ENCODE peak calls at places on chromosomes 3 and 15, in ten cellular contexts. F, G, Q, S, N, X, A, I, C and E are unnamed samples.

GRCh38 chr3:14803101-14803980 is 15.4 kb upstream of the FGD5 start:
- DNase-seq in F (no peak), G (peak), A (peak), Q (peak), C (no peak), N (peak), X (peak), I (peak), S (no peak), E (peak)

GRCh38 chr3:52053307-52054304 is 2.8 kb downstream of the DUSP7 start:
- DNase-seq in G (no peak), S (peak), A (no peak), F (no peak), N (no peak), X (no peak), Q (peak), C (no peak), I (no peak), E (no peak)

GRCh38 chr15:88623632-88624031 is 2.5 kb downstream of the AEN start:
- DNase-seq in Q (no peak), N (peak), S (no peak), I (no peak), G (no peak), F (no peak), X (no peak), C (no peak), A (no peak), E (no peak)

GRCh38 chr3:193826126-193826795 is 233.3 kb downstream of the OPA1 start:
- DNase-seq in A (no peak), N (no peak), S (peak), I (peak), X (peak), Q (no peak), F (peak), G (peak), C (no peak), E (no peak)

GRCh38 chr3:64591606-64592005 is 96.2 kb downstream of the ADAMTS9 start:
- DNase-seq in S (no peak), G (no peak), F (no peak), Q (no peak), C (no peak), I (no peak), N (no peak), X (no peak), A (no peak), E (no peak)

GRCh38 chr3:14980689-14981088 is 33.3 kb downstream of the NR2C2 start:
- DNase-seq in F (no peak), C (no peak), G (no peak), Q (no peak), N (no peak), X (no peak), S (no peak), I (no peak), A (no peak), E (no peak)

GRCh38 chr3:56366641-56366984 is 101.7 kb downstream of the ERC2 start:
- DNase-seq in N (no peak), I (no peak), X (no peak), G (no peak), S (no peak), Q (no peak), C (no peak), F (no peak), A (no peak), E (no peak)

GRCh38 chr15:81752149-81752942 is 293.5 kb downstream of the MEX3B start:
- DNase-seq in N (peak), G (no peak), A (peak), C (peak), Q (peak), X (peak), S (peak), I (peak), F (peak), E (peak)

GRCh38 chr3:42533161-42533897 is 30.9 kb downstream of the VIPR1 start:
- DNase-seq in G (no peak), F (no peak), N (no peak), S (no peak), I (no peak), Q (no peak), C (no peak), A (no peak), X (no peak), E (no peak)

GRCh38 chr3:131421301-131421700 is 39.7 kb downstream of the NUDT16 start:
- DNase-seq in N (no peak), X (no peak), G (no peak), F (no peak), Q (no peak), A (no peak), S (no peak), C (no peak), I (no peak), E (no peak)

DNA sequence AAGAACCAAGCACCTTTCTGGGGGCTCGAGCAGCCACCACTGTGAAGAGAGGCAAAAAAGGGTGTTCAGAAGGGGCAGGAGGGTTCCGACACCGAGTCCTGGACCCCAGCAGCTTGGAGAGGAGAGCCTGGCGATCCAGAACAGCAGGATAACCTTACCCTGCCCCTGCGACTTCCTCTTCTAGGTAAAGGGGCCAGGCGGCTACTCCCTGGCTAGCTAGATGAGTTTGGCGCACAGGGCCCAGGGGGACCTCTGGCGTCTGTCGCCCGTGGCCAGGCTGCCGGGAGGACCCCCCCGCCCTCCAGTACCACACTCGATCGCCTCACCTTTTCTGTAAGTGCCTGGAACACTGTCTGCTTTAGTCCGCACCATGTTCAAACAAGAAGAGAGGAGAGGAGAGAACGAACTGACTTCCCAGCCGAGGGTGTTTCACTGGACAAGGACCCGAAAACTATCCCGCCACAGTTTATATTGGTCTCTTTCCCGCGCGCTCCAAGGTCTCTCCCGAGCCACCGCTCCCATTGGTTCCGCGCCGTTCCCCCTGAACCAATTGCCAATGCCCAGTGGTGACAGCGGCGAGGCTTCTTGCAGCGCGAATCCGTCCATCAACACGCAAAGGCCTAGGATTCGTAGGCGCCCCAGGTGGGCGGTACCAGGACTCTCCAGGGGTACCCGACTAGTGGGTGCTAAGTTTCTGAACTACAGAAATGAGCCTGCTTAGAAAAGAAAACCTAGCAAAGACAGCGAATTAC is at the start of gene PCLAF:
- DNase-seq in Q (peak), N (peak), I (peak), X (peak), F (peak), G (peak), S (peak), A (peak), C (peak), E (peak)
- TF ChIP-seq POLR2A in Q (no peak), N (no peak), I (no peak), X (no peak), F (no peak), G (peak), S (no peak), A (no peak), C (no peak), E (no peak)

GRCh38 chr15:85706779-85707518 is 87.8 kb downstream of the KLHL25 start:
- DNase-seq in X (no peak), N (no peak), A (no peak), S (no peak), I (peak), Q (peak), G (no peak), F (no peak), C (no peak), E (peak)
- TF ChIP-seq POLR2A in X (no peak), N (no peak), A (no peak), S (no peak), I (peak), Q (no peak), G (no peak), F (no peak), C (no peak), E (peak)

DNA sequence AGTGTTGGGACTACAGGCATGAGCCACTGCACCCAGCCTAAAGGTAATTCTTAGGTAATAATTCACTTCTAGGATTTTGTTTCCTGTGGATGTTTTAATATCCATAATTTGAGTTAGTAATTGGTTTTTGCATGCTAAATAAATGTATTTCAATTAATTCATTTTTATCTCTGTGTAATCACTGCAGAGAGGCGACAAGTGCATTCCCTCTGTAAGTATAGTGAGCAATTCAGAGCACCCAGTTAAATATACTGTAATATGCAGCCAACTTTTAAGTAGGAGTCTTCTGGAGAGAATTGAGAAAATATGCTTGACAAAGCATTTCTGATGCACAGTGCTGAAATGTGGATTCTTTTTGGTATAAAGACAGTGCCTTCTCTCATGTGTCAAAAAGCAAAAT is 5.7 kb downstream of the TBC1D23 start:
- DNase-seq in S (no peak), X (no peak), G (no peak), I (no peak), F (no peak), Q (no peak), A (no peak), N (no peak), C (no peak), E (no peak)
- TF ChIP-seq POLR2A in S (no peak), X (no peak), G (no peak), I (no peak), F (no peak), Q (no peak), A (no peak), N (no peak), C (no peak), E (no peak)

GRCh38 chr3:23805881-23806321 is at the start of gene UBE2E1:
- DNase-seq in C (peak), N (peak), G (peak), A (peak), I (peak), Q (peak), X (peak), F (peak), S (peak), E (peak)
- TF ChIP-seq POLR2A in C (no peak), N (no peak), G (peak), A (peak), I (peak), Q (no peak), X (no peak), F (no peak), S (no peak), E (no peak)

GRCh38 chr3:71064288-71064975 is 519.1 kb downstream of the FOXP1 start:
- DNase-seq in I (peak), C (no peak), X (peak), G (peak), F (peak), S (peak), A (peak), Q (peak), N (peak), E (peak)

GRCh38 chr3:71062920-71063767 is 520.4 kb downstream of the FOXP1 start:
- DNase-seq in I (no peak), S (no peak), N (no peak), F (no peak), C (no peak), Q (no peak), A (no peak), G (no peak), X (no peak), E (no peak)

GRCh38 chr3:71064976-71065763 is 518.4 kb downstream of the FOXP1 start:
- DNase-seq in I (peak), X (peak), N (peak), F (peak), G (peak), A (peak), S (peak), C (peak), Q (peak), E (peak)

GRCh38 chr3:71062037-71062919 is 521.2 kb downstream of the FOXP1 start:
- DNase-seq in G (no peak), N (no peak), F (no peak), S (no peak), I (no peak), C (no peak), A (no peak), Q (no peak), X (no peak), E (no peak)

GRCh38 chr3:71063768-71064287 is 519.7 kb downstream of the FOXP1 start:
- DNase-seq in G (no peak), S (peak), N (no peak), A (no peak), Q (peak), C (no peak), F (peak), X (no peak), I (no peak), E (peak)
- TF ChIP-seq POLR2A in G (no peak), S (no peak), N (no peak), A (no peak), Q (no peak), C (no peak), F (no peak), X (no peak), I (no peak), E (no peak)

GRCh38 chr3:57863380-57863779 is 107.3 kb downstream of the SLMAP start:
- DNase-seq in F (no peak), I (no peak), N (no peak), C (no peak), S (no peak), A (no peak), G (no peak), X (no peak), Q (no peak), E (no peak)
- TF ChIP-seq POLR2A in F (no peak), I (no peak), N (no peak), C (no peak), S (no peak), A (no peak), G (no peak), X (no peak), Q (no peak), E (no peak)